ENCODE peak calls at places on chromosomes 1 and 21, in seven cellular contexts. A, L, S, M, B, K and J are unnamed samples.

GRCh38 chr1:234885601-234886000 is 243.0 kb downstream of the TOMM20 start:
- DNase-seq in A (no peak), L (no peak), S (no peak), M (no peak), B (no peak), K (no peak), J (no peak)

GRCh38 chr1:120178799-120179419 is 2.6 kb upstream of the SEC22B start:
- DNase-seq in A (no peak), L (peak), S (no peak), M (peak), B (no peak), K (no peak), J (no peak)

GRCh38 chr1:87853576-87854351 is 525.1 kb downstream of the LMO4 start:
- DNase-seq in A (no peak), L (no peak), S (no peak), M (peak), B (no peak), K (no peak), J (no peak)

GRCh38 chr1:38125837-38126520 is 79.4 kb upstream of the POU3F1 start:
- DNase-seq in A (no peak), L (no peak), S (no peak), M (no peak), B (no peak), K (no peak), J (peak)

GRCh38 chr1:163170331-163170730 is 32.4 kb downstream of the RGS5 start:
- DNase-seq in A (no peak), L (peak), S (no peak), M (no peak), B (no peak), K (no peak), J (no peak)

GRCh38 chr1:206102292-206102936 is 14.8 kb downstream of the AVPR1B start:
- DNase-seq in A (no peak), L (no peak), S (no peak), M (no peak), B (no peak), K (no peak), J (no peak)

GRCh38 chr1:76868916-76869315 is 1.6 kb downstream of the ST6GALNAC5 start:
- DNase-seq in A (no peak), L (peak), S (no peak), M (peak), B (no peak), K (no peak), J (no peak)

GRCh38 chr1:6962390-6962955 is 177.2 kb downstream of the CAMTA1 start:
- DNase-seq in A (no peak), L (no peak), S (no peak), M (no peak), B (peak), K (no peak), J (no peak)

GRCh38 chr1:152107289-152107983 is 7.8 kb downstream of the TCHH start:
- DNase-seq in A (no peak), L (peak), S (no peak), M (no peak), B (no peak), K (no peak), J (no peak)

GRCh38 chr1:42646056-42646455 is 12.2 kb upstream of the PPIH start:
- DNase-seq in A (no peak), L (peak), S (no peak), M (no peak), B (no peak), K (no peak), J (no peak)

GRCh38 chr21:36860736-36861594 is 105.5 kb downstream of the HLCS start:
- DNase-seq in A (no peak), L (peak), S (no peak), M (peak), B (no peak), K (no peak), J (peak)

GRCh38 chr1:242871631-242872030 is 347.1 kb upstream of the PLD5 start:
- DNase-seq in A (no peak), L (no peak), S (no peak), M (no peak), B (no peak), K (no peak), J (no peak)

GRCh38 chr21:28436286-28436932 is 556.3 kb downstream of the LTN1 start:
- DNase-seq in A (no peak), L (peak), S (no peak), M (no peak), B (no peak), K (no peak), J (peak)

GRCh38 chr1:235953801-235954200 is 87.1 kb upstream of the LYST start:
- DNase-seq in A (no peak), L (peak), S (no peak), M (peak), B (no peak), K (no peak), J (peak)

GRCh38 chr1:244341455-244342450 is 110.0 kb downstream of the ADSS2 start:
- DNase-seq in A (peak), L (no peak), S (no peak), M (no peak), B (no peak), K (no peak), J (peak)

GRCh38 chr1:87905651-87906050 is 577.0 kb downstream of the LMO4 start:
- DNase-seq in A (no peak), L (no peak), S (no peak), M (no peak), B (no peak), K (no peak), J (no peak)

GRCh38 chr1:21001042-21001441 is 175.7 kb downstream of the EIF4G3 start:
- DNase-seq in A (no peak), L (no peak), S (no peak), M (no peak), B (no peak), K (no peak), J (no peak)

GRCh38 chr21:44866780-44867179 is 6.7 kb downstream of the PTTG1IP start:
- DNase-seq in A (no peak), L (peak), S (no peak), M (no peak), B (peak), K (no peak), J (peak)

GRCh38 chr1:110542730-110543129 is 23.8 kb upstream of the KCNA10 start:
- DNase-seq in A (no peak), L (peak), S (no peak), M (peak), B (no peak), K (no peak), J (peak)

GRCh38 chr1:191963781-191964455 is 194.3 kb upstream of the RGS18 start:
- DNase-seq in A (no peak), L (peak), S (no peak), M (no peak), B (no peak), K (no peak), J (no peak)

GRCh38 chr1:26530540-26530897 is 958 bp downstream of the RPS6KA1 start:
- DNase-seq in A (no peak), L (no peak), S (no peak), M (peak), B (peak), K (no peak), J (peak)

GRCh38 chr1:201895913-201896807 is 7.5 kb downstream of the SHISA4 start:
- DNase-seq in A (peak), L (peak), S (peak), M (peak), B (peak), K (peak), J (peak)